ENCODE peak calls at places on chromosome 9, in nine cellular contexts. One of them, this sample, is unnamed.

GRCh38 chr9:129333613-129333960 is 155.5 kb upstream of the IER5L start:
- DNase-seq in stomach: no peak
- DNase-seq in natural killer cell treated with Interleukin-12 subunit alpha and Interleukin-12 subunit beta and Interleukin-15 and Interleukin-18, amount 100 ng/mL, for 72 hours: no peak
- DNase-seq in T47D: no peak
- DNase-seq in foreskin fibroblast: no peak
- DNase-seq in GM04504: no peak
- DNase-seq in lung: peak; percentile 44
- DNase-seq in GM13976: no peak
- DNase-seq in Karpas-422: no peak
- DNase-seq in this sample: peak; percentile 42

GRCh38 chr9:114908104-114908621 is 22.2 kb downstream of the TNFSF8 start:
- DNase-seq in stomach: no peak
- DNase-seq in natural killer cell treated with Interleukin-12 subunit alpha and Interleukin-12 subunit beta and Interleukin-15 and Interleukin-18, amount 100 ng/mL, for 72 hours: no peak
- DNase-seq in T47D: peak; percentile 28
- DNase-seq in foreskin fibroblast: peak; percentile 51
- DNase-seq in GM04504: peak; percentile 56
- DNase-seq in lung: no peak
- DNase-seq in GM13976: no peak
- DNase-seq in Karpas-422: no peak
- DNase-seq in this sample: peak; percentile 91

GRCh38 chr9:88652876-88653275 is 117.9 kb downstream of the NXNL2 start:
- DNase-seq in stomach: no peak
- DNase-seq in natural killer cell treated with Interleukin-12 subunit alpha and Interleukin-12 subunit beta and Interleukin-15 and Interleukin-18, amount 100 ng/mL, for 72 hours: no peak
- DNase-seq in T47D: no peak
- DNase-seq in foreskin fibroblast: no peak
- DNase-seq in GM04504: no peak
- DNase-seq in lung: no peak
- DNase-seq in GM13976: no peak
- DNase-seq in Karpas-422: no peak
- DNase-seq in this sample: no peak

GRCh38 chr9:96327694-96328352 is 25.8 kb upstream of the HSD17B3 start:
- DNase-seq in stomach: peak; percentile 35
- DNase-seq in natural killer cell treated with Interleukin-12 subunit alpha and Interleukin-12 subunit beta and Interleukin-15 and Interleukin-18, amount 100 ng/mL, for 72 hours: peak; percentile 69
- DNase-seq in T47D: peak; percentile 16
- DNase-seq in foreskin fibroblast: peak; percentile 46
- DNase-seq in GM04504: peak; percentile 40
- DNase-seq in lung: no peak
- DNase-seq in GM13976: peak; percentile 66
- DNase-seq in Karpas-422: peak; percentile 73
- DNase-seq in this sample: peak; percentile 70

GRCh38 chr9:136769710-136770191 is 5.4 kb upstream of the LCN15 start:
- DNase-seq in stomach: no peak
- DNase-seq in natural killer cell treated with Interleukin-12 subunit alpha and Interleukin-12 subunit beta and Interleukin-15 and Interleukin-18, amount 100 ng/mL, for 72 hours: no peak
- DNase-seq in T47D: peak; percentile 80
- DNase-seq in foreskin fibroblast: no peak
- DNase-seq in GM04504: no peak
- DNase-seq in lung: no peak
- DNase-seq in GM13976: peak; percentile 81
- DNase-seq in Karpas-422: peak; percentile 86
- DNase-seq in this sample: no peak

GRCh38 chr9:92142329-92142728 is 27.1 kb upstream of the SPTLC1 start:
- DNase-seq in stomach: no peak
- DNase-seq in natural killer cell treated with Interleukin-12 subunit alpha and Interleukin-12 subunit beta and Interleukin-15 and Interleukin-18, amount 100 ng/mL, for 72 hours: no peak
- DNase-seq in T47D: no peak
- DNase-seq in foreskin fibroblast: no peak
- DNase-seq in GM04504: no peak
- DNase-seq in lung: no peak
- DNase-seq in GM13976: no peak
- DNase-seq in Karpas-422: no peak
- DNase-seq in this sample: no peak

GRCh38 chr9:18629136-18629535 is 155.2 kb downstream of the ADAMTSL1 start:
- DNase-seq in stomach: no peak
- DNase-seq in natural killer cell treated with Interleukin-12 subunit alpha and Interleukin-12 subunit beta and Interleukin-15 and Interleukin-18, amount 100 ng/mL, for 72 hours: no peak
- DNase-seq in T47D: no peak
- DNase-seq in foreskin fibroblast: no peak
- DNase-seq in GM04504: no peak
- DNase-seq in lung: no peak
- DNase-seq in GM13976: no peak
- DNase-seq in Karpas-422: no peak
- DNase-seq in this sample: no peak

GRCh38 chr9:108634669-108635462 is 220.9 kb downstream of the ACTL7B start:
- DNase-seq in stomach: no peak
- DNase-seq in natural killer cell treated with Interleukin-12 subunit alpha and Interleukin-12 subunit beta and Interleukin-15 and Interleukin-18, amount 100 ng/mL, for 72 hours: no peak
- DNase-seq in T47D: no peak
- DNase-seq in foreskin fibroblast: no peak
- DNase-seq in GM04504: no peak
- DNase-seq in lung: no peak
- DNase-seq in GM13976: no peak
- DNase-seq in Karpas-422: no peak
- DNase-seq in this sample: no peak

GRCh38 chr9:14315754-14316573 is 2.0 kb upstream of the NFIB start:
- DNase-seq in stomach: no peak
- DNase-seq in natural killer cell treated with Interleukin-12 subunit alpha and Interleukin-12 subunit beta and Interleukin-15 and Interleukin-18, amount 100 ng/mL, for 72 hours: no peak
- DNase-seq in T47D: no peak
- DNase-seq in foreskin fibroblast: no peak
- DNase-seq in GM04504: no peak
- DNase-seq in lung: peak; percentile 41
- DNase-seq in GM13976: peak; percentile 20
- DNase-seq in Karpas-422: no peak
- DNase-seq in this sample: no peak

GRCh38 chr9:134372621-134373267 is 46.5 kb downstream of the RXRA start:
- DNase-seq in stomach: no peak
- DNase-seq in natural killer cell treated with Interleukin-12 subunit alpha and Interleukin-12 subunit beta and Interleukin-15 and Interleukin-18, amount 100 ng/mL, for 72 hours: no peak
- DNase-seq in T47D: no peak
- DNase-seq in foreskin fibroblast: no peak
- DNase-seq in GM04504: no peak
- DNase-seq in lung: peak; percentile 74
- DNase-seq in GM13976: no peak
- DNase-seq in Karpas-422: no peak
- DNase-seq in this sample: no peak

GRCh38 chr9:72361227-72361626 is 3.8 kb downstream of the ZFAND5 start:
- DNase-seq in stomach: no peak
- DNase-seq in natural killer cell treated with Interleukin-12 subunit alpha and Interleukin-12 subunit beta and Interleukin-15 and Interleukin-18, amount 100 ng/mL, for 72 hours: no peak
- DNase-seq in T47D: no peak
- DNase-seq in foreskin fibroblast: no peak
- DNase-seq in GM04504: no peak
- DNase-seq in lung: no peak
- DNase-seq in GM13976: no peak
- DNase-seq in Karpas-422: no peak
- DNase-seq in this sample: no peak

GRCh38 chr9:116566677-116567488 is 120.2 kb upstream of the TRIM32 start:
- DNase-seq in stomach: peak; percentile 35
- DNase-seq in natural killer cell treated with Interleukin-12 subunit alpha and Interleukin-12 subunit beta and Interleukin-15 and Interleukin-18, amount 100 ng/mL, for 72 hours: no peak
- DNase-seq in T47D: no peak
- DNase-seq in foreskin fibroblast: no peak
- DNase-seq in GM04504: no peak
- DNase-seq in lung: no peak
- DNase-seq in GM13976: no peak
- DNase-seq in Karpas-422: no peak
- DNase-seq in this sample: peak; percentile 63

GRCh38 chr9:114026335-114026734 is 51.8 kb downstream of the AMBP start:
- DNase-seq in stomach: no peak
- DNase-seq in natural killer cell treated with Interleukin-12 subunit alpha and Interleukin-12 subunit beta and Interleukin-15 and Interleukin-18, amount 100 ng/mL, for 72 hours: no peak
- DNase-seq in T47D: no peak
- DNase-seq in foreskin fibroblast: no peak
- DNase-seq in GM04504: no peak
- DNase-seq in lung: peak; percentile 17
- DNase-seq in GM13976: no peak
- DNase-seq in Karpas-422: no peak
- DNase-seq in this sample: no peak

GRCh38 chr9:135262248-135262647 is 174.8 kb downstream of the OLFM1 start:
- DNase-seq in stomach: no peak
- DNase-seq in natural killer cell treated with Interleukin-12 subunit alpha and Interleukin-12 subunit beta and Interleukin-15 and Interleukin-18, amount 100 ng/mL, for 72 hours: no peak
- DNase-seq in T47D: no peak
- DNase-seq in foreskin fibroblast: no peak
- DNase-seq in GM04504: no peak
- DNase-seq in lung: no peak
- DNase-seq in GM13976: no peak
- DNase-seq in Karpas-422: no peak
- DNase-seq in this sample: no peak

GRCh38 chr9:92242779-92243136 is 50.7 kb downstream of the IARS1 start:
- DNase-seq in stomach: no peak
- DNase-seq in natural killer cell treated with Interleukin-12 subunit alpha and Interleukin-12 subunit beta and Interleukin-15 and Interleukin-18, amount 100 ng/mL, for 72 hours: no peak
- DNase-seq in T47D: no peak
- DNase-seq in foreskin fibroblast: no peak
- DNase-seq in GM04504: no peak
- DNase-seq in lung: no peak
- DNase-seq in GM13976: no peak
- DNase-seq in Karpas-422: no peak
- DNase-seq in this sample: no peak

GRCh38 chr9:15370496-15371464 is 51.9 kb upstream of the SNAPC3 start:
- DNase-seq in stomach: no peak
- DNase-seq in natural killer cell treated with Interleukin-12 subunit alpha and Interleukin-12 subunit beta and Interleukin-15 and Interleukin-18, amount 100 ng/mL, for 72 hours: no peak
- DNase-seq in T47D: no peak
- DNase-seq in foreskin fibroblast: no peak
- DNase-seq in GM04504: no peak
- DNase-seq in lung: no peak
- DNase-seq in GM13976: no peak
- DNase-seq in Karpas-422: no peak
- DNase-seq in this sample: no peak

GRCh38 chr9:15606667-15607472 is 54.0 kb downstream of the CCDC171 start:
- DNase-seq in stomach: no peak
- DNase-seq in natural killer cell treated with Interleukin-12 subunit alpha and Interleukin-12 subunit beta and Interleukin-15 and Interleukin-18, amount 100 ng/mL, for 72 hours: no peak
- DNase-seq in T47D: no peak
- DNase-seq in foreskin fibroblast: peak; percentile 8
- DNase-seq in GM04504: peak; percentile 15
- DNase-seq in lung: no peak
- DNase-seq in GM13976: peak; percentile 54
- DNase-seq in Karpas-422: peak; percentile 87
- DNase-seq in this sample: no peak

GRCh38 chr9:123753011-123753410 is 176.9 kb downstream of the DENND1A start:
- DNase-seq in stomach: no peak
- DNase-seq in natural killer cell treated with Interleukin-12 subunit alpha and Interleukin-12 subunit beta and Interleukin-15 and Interleukin-18, amount 100 ng/mL, for 72 hours: no peak
- DNase-seq in T47D: no peak
- DNase-seq in foreskin fibroblast: no peak
- DNase-seq in GM04504: no peak
- DNase-seq in lung: no peak
- DNase-seq in GM13976: no peak
- DNase-seq in Karpas-422: no peak
- DNase-seq in this sample: no peak

GRCh38 chr9:101418518-101419111 is 17.0 kb downstream of the ALDOB start:
- DNase-seq in stomach: no peak
- DNase-seq in natural killer cell treated with Interleukin-12 subunit alpha and Interleukin-12 subunit beta and Interleukin-15 and Interleukin-18, amount 100 ng/mL, for 72 hours: no peak
- DNase-seq in T47D: no peak
- DNase-seq in foreskin fibroblast: peak; percentile 25
- DNase-seq in GM04504: no peak
- DNase-seq in lung: no peak
- DNase-seq in GM13976: no peak
- DNase-seq in Karpas-422: no peak
- DNase-seq in this sample: no peak

GRCh38 chr9:116391306-116391900 is 237.8 kb downstream of the PAPPA start:
- DNase-seq in stomach: no peak
- DNase-seq in natural killer cell treated with Interleukin-12 subunit alpha and Interleukin-12 subunit beta and Interleukin-15 and Interleukin-18, amount 100 ng/mL, for 72 hours: no peak
- DNase-seq in T47D: no peak
- DNase-seq in foreskin fibroblast: peak; percentile 57
- DNase-seq in GM04504: peak; percentile 55
- DNase-seq in lung: no peak
- DNase-seq in GM13976: no peak
- DNase-seq in Karpas-422: no peak
- DNase-seq in this sample: no peak

GRCh38 chr9:79883073-79883645 is 311.4 kb downstream of the TLE4 start:
- DNase-seq in stomach: no peak
- DNase-seq in natural killer cell treated with Interleukin-12 subunit alpha and Interleukin-12 subunit beta and Interleukin-15 and Interleukin-18, amount 100 ng/mL, for 72 hours: no peak
- DNase-seq in T47D: no peak
- DNase-seq in foreskin fibroblast: no peak
- DNase-seq in GM04504: no peak
- DNase-seq in lung: no peak
- DNase-seq in GM13976: no peak
- DNase-seq in Karpas-422: no peak
- DNase-seq in this sample: no peak

GRCh38 chr9:35760651-35761050 is 6.6 kb upstream of the MSMP start:
- DNase-seq in stomach: no peak
- DNase-seq in natural killer cell treated with Interleukin-12 subunit alpha and Interleukin-12 subunit beta and Interleukin-15 and Interleukin-18, amount 100 ng/mL, for 72 hours: no peak
- DNase-seq in T47D: no peak
- DNase-seq in foreskin fibroblast: no peak
- DNase-seq in GM04504: no peak
- DNase-seq in lung: no peak
- DNase-seq in GM13976: no peak
- DNase-seq in Karpas-422: no peak
- DNase-seq in this sample: no peak

GRCh38 chr9:70110194-70111041 is 66.8 kb downstream of the MAMDC2 start:
- DNase-seq in stomach: no peak
- DNase-seq in natural killer cell treated with Interleukin-12 subunit alpha and Interleukin-12 subunit beta and Interleukin-15 and Interleukin-18, amount 100 ng/mL, for 72 hours: no peak
- DNase-seq in T47D: no peak
- DNase-seq in foreskin fibroblast: peak; percentile 53
- DNase-seq in GM04504: no peak
- DNase-seq in lung: no peak
- DNase-seq in GM13976: no peak
- DNase-seq in Karpas-422: no peak
- DNase-seq in this sample: no peak

GRCh38 chr9:122444366-122444765 is 33.4 kb downstream of the OR1J1 start:
- DNase-seq in stomach: peak; percentile 35
- DNase-seq in natural killer cell treated with Interleukin-12 subunit alpha and Interleukin-12 subunit beta and Interleukin-15 and Interleukin-18, amount 100 ng/mL, for 72 hours: no peak
- DNase-seq in T47D: no peak
- DNase-seq in foreskin fibroblast: peak; percentile 97
- DNase-seq in GM04504: peak; percentile 56
- DNase-seq in lung: no peak
- DNase-seq in GM13976: no peak
- DNase-seq in Karpas-422: no peak
- DNase-seq in this sample: no peak

GRCh38 chr9:107991581-107991980 is 502.0 kb upstream of the KLF4 start:
- DNase-seq in stomach: no peak
- DNase-seq in natural killer cell treated with Interleukin-12 subunit alpha and Interleukin-12 subunit beta and Interleukin-15 and Interleukin-18, amount 100 ng/mL, for 72 hours: no peak
- DNase-seq in T47D: no peak
- DNase-seq in foreskin fibroblast: no peak
- DNase-seq in GM04504: no peak
- DNase-seq in lung: no peak
- DNase-seq in GM13976: no peak
- DNase-seq in Karpas-422: no peak
- DNase-seq in this sample: no peak

GRCh38 chr9:69759478-69760277 is at the start of gene PTAR1:
- DNase-seq in stomach: peak; percentile 92
- DNase-seq in natural killer cell treated with Interleukin-12 subunit alpha and Interleukin-12 subunit beta and Interleukin-15 and Interleukin-18, amount 100 ng/mL, for 72 hours: peak; percentile 95
- DNase-seq in T47D: peak; percentile 61
- DNase-seq in foreskin fibroblast: peak; percentile 93
- DNase-seq in GM04504: peak; percentile 72
- DNase-seq in lung: peak; percentile 90
- DNase-seq in GM13976: peak; percentile 89
- DNase-seq in Karpas-422: peak; percentile 97
- DNase-seq in this sample: peak; percentile 74

GRCh38 chr9:108217601-108218190 is 638.1 kb downstream of the ACTL7B start:
- DNase-seq in stomach: no peak
- DNase-seq in natural killer cell treated with Interleukin-12 subunit alpha and Interleukin-12 subunit beta and Interleukin-15 and Interleukin-18, amount 100 ng/mL, for 72 hours: no peak
- DNase-seq in T47D: no peak
- DNase-seq in foreskin fibroblast: no peak
- DNase-seq in GM04504: no peak
- DNase-seq in lung: no peak
- DNase-seq in GM13976: no peak
- DNase-seq in Karpas-422: no peak
- DNase-seq in this sample: no peak

GRCh38 chr9:8856686-8857329 is 1057.2 kb upstream of the DMAC1 start:
- DNase-seq in stomach: no peak
- DNase-seq in natural killer cell treated with Interleukin-12 subunit alpha and Interleukin-12 subunit beta and Interleukin-15 and Interleukin-18, amount 100 ng/mL, for 72 hours: no peak
- DNase-seq in T47D: no peak
- DNase-seq in foreskin fibroblast: no peak
- DNase-seq in GM04504: no peak
- DNase-seq in lung: no peak
- DNase-seq in GM13976: no peak
- DNase-seq in Karpas-422: no peak
- DNase-seq in this sample: no peak

This sample was measured in Caco-2.